ENCODE peak calls at places on chromosome 3, in seven cellular contexts. J, Q, D, I, U, Y and P are unnamed samples.

GRCh38 chr3:183114374-183114773 is 15.1 kb upstream of the MCCC1 start:
- DNase-seq in Q (no peak), J (no peak), U (no peak), I (no peak), D (no peak), Y (no peak), P (no peak)

GRCh38 chr3:111621535-111621934 is 26.4 kb upstream of the ZBED2 start:
- DNase-seq in I (no peak), Y (peak), D (peak), Q (no peak), U (no peak), J (peak), P (no peak)

GRCh38 chr3:43870844-43871626 is 180.3 kb downstream of the ABHD5 start:
- DNase-seq in Q (no peak), Y (no peak), D (no peak), U (no peak), J (peak), I (no peak), P (no peak)

GRCh38 chr3:127690823-127691452 is 18.2 kb downstream of the ABTB1 start:
- DNase-seq in Y (peak), D (peak), I (no peak), Q (peak), U (peak), J (peak), P (peak)

GRCh38 chr3:63967675-63968611 is 55.4 kb downstream of the PSMD6 start:
- DNase-seq in U (peak), Y (peak), J (no peak), D (no peak), I (peak), Q (peak), P (peak)

GRCh38 chr3:135874035-135874434 is 91.5 kb upstream of the PPP2R3A start:
- DNase-seq in D (no peak), I (no peak), U (no peak), J (no peak), Q (no peak), Y (no peak), P (no peak)

GRCh38 chr3:171306631-171307030 is 153.6 kb downstream of the TNIK start:
- DNase-seq in Y (no peak), Q (peak), D (no peak), I (no peak), J (no peak), U (peak), P (peak)

GRCh38 chr3:185308126-185308754 is 54.4 kb upstream of the EHHADH start:
- DNase-seq in Y (peak), D (peak), Q (peak), I (no peak), U (no peak), J (peak), P (peak)

GRCh38 chr3:4413467-4413866 is 53.6 kb downstream of the SUMF1 start:
- DNase-seq in I (no peak), U (no peak), Y (no peak), J (no peak), Q (no peak), D (no peak), P (no peak)

GRCh38 chr3:26280517-26280916 is 342.1 kb upstream of the LRRC3B start:
- DNase-seq in J (peak), U (no peak), Y (peak), I (no peak), D (peak), Q (no peak), P (no peak)

GRCh38 chr3:190616627-190617026 is 102.7 kb downstream of the IL1RAP start:
- DNase-seq in Y (no peak), D (no peak), U (no peak), I (no peak), J (no peak), Q (no peak), P (no peak)

GRCh38 chr3:134004841-134005240 is 24.9 kb downstream of the SLCO2A1 start:
- DNase-seq in Y (no peak), D (no peak), I (no peak), U (no peak), Q (no peak), J (no peak), P (no peak)

GRCh38 chr3:160398820-160399346 is at the start of gene IFT80:
- DNase-seq in D (peak), Q (peak), Y (peak), I (peak), U (peak), J (peak), P (peak)

GRCh38 chr3:102537122-102537521 is 102.3 kb downstream of the ZPLD1 start:
- DNase-seq in D (no peak), Q (no peak), U (no peak), J (no peak), Y (no peak), I (no peak), P (no peak)

GRCh38 chr3:44355634-44356033 is 17.1 kb downstream of the TCAIM start:
- DNase-seq in J (no peak), I (no peak), Y (peak), Q (peak), D (no peak), U (no peak), P (peak)

GRCh38 chr3:110569073-110569472 is 502.5 kb upstream of the NECTIN3 start:
- DNase-seq in U (no peak), D (no peak), J (no peak), Y (no peak), Q (no peak), I (no peak), P (no peak)

GRCh38 chr3:124992041-124992440 is 57.5 kb upstream of the MUC13 start:
- DNase-seq in D (no peak), Y (no peak), J (no peak), Q (no peak), U (no peak), I (no peak), P (peak)

GRCh38 chr3:24867783-24868182 is 373.1 kb upstream of the THRB start:
- DNase-seq in Q (no peak), U (no peak), Y (no peak), J (no peak), I (no peak), D (no peak), P (no peak)

GRCh38 chr3:38136272-38136806 is 588 bp downstream of the ACAA1 start:
- DNase-seq in Q (peak), Y (peak), I (peak), D (peak), J (peak), U (no peak), P (no peak)

GRCh38 chr3:34864011-34864410 is 775.3 kb upstream of the ARPP21 start:
- DNase-seq in J (no peak), D (no peak), Q (no peak), I (no peak), U (no peak), Y (no peak), P (no peak)

DNA sequence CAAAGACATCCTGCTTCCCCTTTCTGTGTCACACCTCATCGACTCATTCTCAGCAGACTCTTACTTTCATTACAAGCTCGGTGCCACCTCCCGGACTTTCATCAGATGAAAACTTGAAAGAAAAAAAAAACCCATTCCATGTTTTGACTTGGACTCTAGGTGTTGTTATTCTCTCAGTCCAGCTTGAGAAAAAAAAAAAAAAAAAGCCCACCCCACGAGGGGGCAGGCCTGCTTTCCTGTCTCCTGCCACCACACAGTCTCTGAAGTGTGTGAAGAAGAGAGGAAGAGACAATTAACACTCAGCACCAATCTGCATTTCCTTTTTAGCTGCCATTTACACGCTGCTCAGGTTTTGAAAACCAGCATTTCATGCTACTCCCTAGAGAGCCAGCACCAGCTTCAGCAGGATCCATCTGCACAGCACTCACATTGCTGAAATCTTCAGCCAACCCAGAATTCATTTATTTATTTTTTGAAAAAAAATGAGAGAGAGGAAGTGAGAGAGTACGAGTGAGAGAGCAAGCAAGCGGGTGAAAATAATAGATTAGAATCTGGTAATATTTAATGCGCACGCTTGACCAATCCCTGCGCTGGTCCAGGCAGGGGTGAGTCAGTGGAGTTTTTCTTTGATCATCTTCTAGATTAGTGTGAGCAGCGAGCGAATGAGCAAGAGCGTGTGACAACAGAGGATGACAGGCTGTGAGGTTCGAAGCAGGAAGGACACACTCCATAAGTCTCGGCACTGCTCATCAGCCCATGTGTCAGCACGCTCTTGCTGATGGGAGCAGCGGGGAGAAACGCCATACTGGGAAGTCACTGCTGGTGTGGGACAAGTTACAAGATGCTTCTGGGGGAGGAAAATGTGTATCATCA is 23.5 kb downstream of the ZNF80 start:
- DNase-seq in J (peak), Y (peak), Q (peak), D (no peak), I (no peak), U (no peak), P (no peak)
- H3K4me3 ChIP-seq in J (no peak), Y (no peak), Q (peak), D (peak), I (no peak), U (peak), P (no peak)

GRCh38 chr3:73625124-73625665 is 454 bp upstream of the PDZRN3 start:
- DNase-seq in D (peak), U (no peak), I (peak), Q (peak), J (peak), Y (peak), P (peak)
- H3K4me3 ChIP-seq in D (peak), U (peak), I (peak), Q (peak), J (peak), Y (peak), P (peak)

GRCh38 chr3:69543080-69543429 is 157.2 kb upstream of the FRMD4B start:
- DNase-seq in Q (no peak), J (no peak), Y (no peak), U (no peak), I (no peak), D (no peak), P (no peak)

GRCh38 chr3:69541059-69541471 is 155.2 kb upstream of the FRMD4B start:
- DNase-seq in Q (no peak), D (peak), J (peak), U (no peak), I (no peak), Y (peak), P (peak)

GRCh38 chr3:69541823-69542264 is 156.0 kb upstream of the FRMD4B start:
- DNase-seq in D (peak), Y (peak), I (no peak), Q (no peak), U (peak), J (peak), P (peak)

GRCh38 chr3:69547457-69548014 is 161.6 kb upstream of the FRMD4B start:
- DNase-seq in Q (no peak), U (no peak), Y (no peak), I (no peak), D (no peak), J (no peak), P (no peak)

DNA sequence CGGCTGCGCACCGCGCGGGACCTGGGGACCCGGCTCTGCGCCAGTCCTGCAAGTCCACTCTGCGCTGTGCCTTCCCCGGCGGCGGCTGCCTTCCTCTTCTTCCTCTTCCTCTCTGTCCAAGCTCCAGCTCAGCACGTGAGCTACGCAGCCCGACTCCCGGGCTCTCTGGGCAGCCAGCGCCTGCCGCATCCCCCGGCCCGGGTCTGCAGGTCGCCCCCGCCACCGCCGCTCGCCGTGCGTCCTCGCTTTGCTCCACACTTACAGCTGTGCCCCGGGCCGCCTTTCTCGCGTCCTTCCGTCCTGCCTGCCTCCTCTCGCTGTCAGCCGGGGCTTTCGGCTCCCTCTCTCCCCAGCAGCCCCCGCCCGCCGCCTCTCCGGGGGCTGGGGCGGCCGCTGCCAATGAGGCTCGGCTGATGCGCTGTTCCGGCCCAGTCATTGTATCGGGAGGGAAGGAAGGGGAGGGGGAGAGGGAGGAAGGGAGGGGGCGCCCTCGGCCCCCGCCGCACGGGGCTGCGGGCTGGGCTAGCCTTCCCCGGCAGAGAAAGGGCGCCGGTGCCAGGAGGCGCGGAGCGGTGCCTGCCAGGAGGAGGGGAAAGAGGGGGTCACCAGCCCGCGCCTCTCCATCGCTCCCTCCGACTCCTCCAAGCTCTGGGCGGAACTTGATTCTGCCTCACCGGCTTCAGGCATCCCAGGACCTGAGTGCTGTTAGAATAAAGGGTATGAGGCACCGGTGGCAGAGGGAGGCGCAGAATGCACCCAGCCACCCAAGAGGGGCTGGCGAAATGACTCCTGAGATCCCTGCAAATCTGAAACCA is 156.6 kb upstream of the FRMD4B start:
- DNase-seq in Y (peak), Q (peak), U (peak), J (peak), D (peak), I (peak), P (peak)
- H3K4me3 ChIP-seq in Y (peak), Q (peak), U (peak), J (peak), D (peak), I (peak), P (peak)

GRCh38 chr3:119597548-119598288 is at the start of gene PLA1A:
- DNase-seq in I (no peak), Q (no peak), Y (no peak), U (no peak), J (no peak), D (no peak), P (peak)
- H3K4me3 ChIP-seq in I (no peak), Q (no peak), Y (no peak), U (peak), J (no peak), D (no peak), P (no peak)

DNA sequence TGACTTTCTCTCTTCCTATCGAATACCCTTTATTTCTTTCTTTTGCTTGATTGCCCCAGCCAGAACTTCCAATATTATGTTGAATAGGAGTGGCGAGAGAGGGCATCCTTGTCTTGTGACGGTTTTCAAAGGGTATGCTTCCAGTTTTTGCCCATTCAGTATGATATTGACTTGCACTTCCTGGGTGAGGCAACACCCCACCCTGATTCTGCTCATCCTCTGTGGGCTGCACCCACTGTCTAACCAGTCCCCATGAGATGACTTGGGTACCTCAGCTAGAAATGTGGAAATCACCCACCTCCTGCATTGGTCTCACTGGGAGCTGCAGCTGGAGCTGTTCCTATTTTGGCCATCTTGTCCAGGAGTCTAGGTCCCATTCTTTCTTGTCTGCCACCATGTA is 44.8 kb upstream of the KCNH8 start:
- DNase-seq in Q (no peak), I (no peak), U (no peak), J (no peak), D (no peak), Y (no peak), P (no peak)
- H3K4me3 ChIP-seq in Q (no peak), I (no peak), U (no peak), J (no peak), D (peak), Y (peak), P (no peak)

GRCh38 chr3:10170915-10171478 is 6.3 kb downstream of the IRAK2 start:
- DNase-seq in U (no peak), D (no peak), I (no peak), Q (no peak), Y (no peak), J (no peak), P (no peak)
- H3K4me3 ChIP-seq in U (no peak), D (no peak), I (no peak), Q (no peak), Y (no peak), J (no peak), P (no peak)

DNA sequence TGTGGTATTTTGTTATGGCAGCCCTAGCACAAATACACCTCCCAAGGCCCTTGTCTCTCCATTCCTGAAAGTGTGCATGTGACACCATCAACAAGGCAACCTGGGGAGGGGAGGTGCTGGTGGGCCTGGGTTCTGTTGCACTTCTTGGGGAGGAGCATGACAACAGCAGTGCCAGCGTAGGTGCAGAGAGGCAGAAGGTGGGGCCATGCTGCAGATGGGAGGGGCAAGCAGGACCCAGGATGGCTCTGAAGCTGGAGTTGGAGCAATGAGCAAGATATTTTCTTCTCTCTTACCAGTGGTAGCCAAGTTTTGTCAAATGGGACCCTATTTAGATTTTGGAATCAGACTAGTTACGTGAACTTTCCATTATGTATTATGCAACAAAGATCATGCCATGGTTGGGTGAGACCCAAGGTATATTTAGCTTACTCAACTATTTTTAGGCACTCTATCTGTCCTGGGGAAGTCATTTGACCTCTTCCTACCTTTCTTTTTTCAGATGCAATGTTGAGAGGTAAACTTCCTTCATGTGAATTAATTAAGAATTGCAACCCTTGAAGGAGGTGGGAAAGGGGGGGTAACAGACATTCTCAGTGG is 3.4 kb downstream of the FYCO1 start:
- DNase-seq in U (no peak), J (no peak), Y (no peak), Q (no peak), I (no peak), D (peak), P (no peak)
- H3K4me3 ChIP-seq in U (peak), J (no peak), Y (no peak), Q (peak), I (no peak), D (no peak), P (no peak)

GRCh38 chr3:53186726-53187125 is 25.7 kb downstream of the PRKCD start:
- DNase-seq in I (no peak), J (no peak), Y (no peak), Q (no peak), D (no peak), U (no peak), P (no peak)

GRCh38 chr3:53187430-53187829 is 26.4 kb downstream of the PRKCD start:
- DNase-seq in Y (no peak), D (no peak), Q (no peak), U (no peak), I (no peak), J (no peak), P (no peak)

GRCh38 chr3:53188720-53189119 is 27.7 kb downstream of the PRKCD start:
- DNase-seq in J (no peak), Q (no peak), I (no peak), U (no peak), D (no peak), Y (no peak), P (no peak)

GRCh38 chr3:53190659-53191058 is 29.6 kb downstream of the PRKCD start:
- DNase-seq in Y (no peak), I (no peak), D (peak), Q (no peak), U (no peak), J (no peak), P (no peak)

GRCh38 chr3:53189276-53189675 is 28.3 kb downstream of the PRKCD start:
- DNase-seq in J (no peak), I (no peak), D (peak), Y (no peak), U (no peak), Q (no peak), P (no peak)
- H3K4me3 ChIP-seq in J (no peak), I (no peak), D (no peak), Y (no peak), U (no peak), Q (no peak), P (no peak)

GRCh38 chr3:131048030-131048429 is 21.4 kb downstream of the NEK11 start:
- DNase-seq in Y (no peak), D (no peak), Q (no peak), I (no peak), J (no peak), U (no peak), P (no peak)
- H3K4me3 ChIP-seq in Y (no peak), D (no peak), Q (no peak), I (no peak), J (no peak), U (no peak), P (no peak)

GRCh38 chr3:66019896-66020295 is 18.8 kb downstream of the MAGI1 start:
- DNase-seq in I (no peak), U (no peak), Q (no peak), J (no peak), D (no peak), Y (no peak), P (peak)

GRCh38 chr3:66023254-66023653 is 15.5 kb downstream of the MAGI1 start:
- DNase-seq in D (no peak), U (no peak), Q (no peak), J (no peak), I (no peak), Y (no peak), P (no peak)

GRCh38 chr3:66023728-66024390 is 14.9 kb downstream of the MAGI1 start:
- DNase-seq in Q (no peak), I (no peak), J (no peak), Y (no peak), D (no peak), U (no peak), P (no peak)

GRCh38 chr3:66018047-66019033 is 20.4 kb downstream of the MAGI1 start:
- DNase-seq in Q (no peak), J (peak), D (no peak), Y (no peak), I (no peak), U (no peak), P (no peak)

GRCh38 chr3:66021731-66022131 is 17.0 kb downstream of the MAGI1 start:
- DNase-seq in D (no peak), Q (no peak), U (no peak), J (peak), I (no peak), Y (no peak), P (peak)
- H3K4me3 ChIP-seq in D (no peak), Q (no peak), U (no peak), J (no peak), I (no peak), Y (no peak), P (no peak)